ENCODE peak calls at places on chromosome X, in six cellular contexts. K is T-helper 2 cell; O is stimulated activated CD8-positive, alpha-beta memory T cell treated with anti-CD3 and anti-CD28 coated beads, Interleukin-15, amount 100 ng/mL, for 1 hour; C is pons; D is glutamatergic neuron; H is iPS-NIHi11. Y is an unnamed sample.
A peak's percentile ranks its signal among the peaks of the same experiment; 100 is the strongest.

GRCh38 chrX:63613531-63614028 is 171.4 kb downstream of the ARHGEF9 start:
- DNase-seq in H (no peak), D (no peak), O (no peak), C (no peak), K (no peak), Y (no peak)

GRCh38 chrX:2883770-2884169 is 45.4 kb downstream of the ARSD start:
- DNase-seq in K (no peak), H (no peak), D (no peak), O (no peak), C (no peak), Y (no peak)

GRCh38 chrX:148310402-148311200 is 189.8 kb upstream of the AFF2 start:
- DNase-seq in K (peak; percentile 1), O (peak; percentile 6), D (no peak), H (no peak), C (no peak), Y (no peak)

GRCh38 chrX:73963682-73964081 is 340.3 kb upstream of the ZCCHC13 start:
- DNase-seq in H (no peak), O (no peak), C (peak; percentile 7), D (no peak), K (no peak), Y (no peak)

GRCh38 chrX:99522450-99522849 is 887.6 kb downstream of the PCDH19 start:
- DNase-seq in O (no peak), D (no peak), C (no peak), K (no peak), H (no peak), Y (no peak)

GRCh38 chrX:125953769-125954168 is 212.3 kb downstream of the DCAF12L2 start:
- DNase-seq in C (no peak), O (no peak), H (no peak), K (no peak), D (no peak), Y (no peak)

GRCh38 chrX:51435101-51435500 is 61.3 kb downstream of the NUDT11 start:
- DNase-seq in K (no peak), D (no peak), O (no peak), H (no peak), C (no peak), Y (no peak)

GRCh38 chrX:85109235-85109634 is 105.6 kb downstream of the APOOL start:
- DNase-seq in C (no peak), O (no peak), H (peak; percentile 38), D (peak; percentile 40), K (no peak), Y (no peak)

GRCh38 chrX:24214568-24214967 is 65.0 kb downstream of the ZFX start:
- DNase-seq in C (no peak), K (no peak), H (no peak), O (no peak), D (no peak), Y (no peak)

GRCh38 chrX:107978707-107979307 is 3.4 kb downstream of the TEX13B start:
- DNase-seq in C (peak; percentile 17), H (peak; percentile 13), D (no peak), O (no peak), K (no peak), Y (no peak)

GRCh38 chrX:135168533-135168932 is 2.7 kb downstream of the CT55 start:
- DNase-seq in H (no peak), D (no peak), C (no peak), K (no peak), O (no peak), Y (no peak)

GRCh38 chrX:102765217-102765616 is 44.7 kb downstream of the GPRASP3 start:
- DNase-seq in O (no peak), C (no peak), H (no peak), K (no peak), D (no peak), Y (no peak)

GRCh38 chrX:4710618-4711433 is 997.4 kb upstream of the PRKX start:
- DNase-seq in K (no peak), O (no peak), H (no peak), D (no peak), C (peak; percentile 8), Y (no peak)

GRCh38 chrX:38052096-38052495 is 45.7 kb downstream of the SYTL5 start:
- DNase-seq in C (no peak), O (no peak), D (no peak), H (no peak), K (no peak), Y (no peak)

GRCh38 chrX:150635952-150636351 is 57.2 kb upstream of the MTMR1 start:
- DNase-seq in O (no peak), H (no peak), C (no peak), K (no peak), D (no peak), Y (no peak)

GRCh38 chrX:46757593-46757992 is 1.3 kb downstream of the SLC9A7 start:
- DNase-seq in O (no peak), K (no peak), D (no peak), C (no peak), H (no peak), Y (no peak)

GRCh38 chrX:68508799-68509198 is 9.9 kb downstream of the YIPF6 start:
- DNase-seq in D (no peak), K (no peak), H (no peak), C (no peak), O (no peak), Y (no peak)

GRCh38 chrX:96721398-96721797 is 36.8 kb downstream of the DIAPH2 start:
- DNase-seq in K (no peak), C (no peak), O (no peak), H (no peak), D (no peak), Y (no peak)

GRCh38 chrX:46912098-46912672 is at the start of gene JADE3:
- DNase-seq in H (peak; percentile 81), K (no peak), D (peak; percentile 74), O (no peak), C (peak; percentile 49), Y (peak; percentile 90)

Y was measured in kidney.